ENCODE peak calls at places on chromosomes 5 and 9, in six cellular contexts. B is astrocyte of the spinal cord, U is OCI-LY7, K is colonic mucosa, W is right lobe of liver, I is psoas muscle. Y is an unnamed sample.

GRCh38 chr5:38607396-38607795 is 51.0 kb upstream of the LIFR start:
- DNase-seq in I (no peak), W (no peak), B (peak; percentile 94), K (no peak), U (no peak), Y (peak; percentile 93)

GRCh38 chr5:140113180-140113698 is 670 bp upstream of the PURA start:
- DNase-seq in B (no peak), K (peak; percentile 29), W (peak; percentile 40), I (peak; percentile 24), U (peak; percentile 33), Y (no peak)

GRCh38 chr9:83622814-83623633 is at the start of gene IDNK:
- DNase-seq in U (peak; percentile 77), I (peak; percentile 67), W (peak; percentile 78), B (peak; percentile 54), K (peak; percentile 85), Y (no peak)

GRCh38 chr9:114721491-114722362 is 39.7 kb upstream of the TEX48 start:
- DNase-seq in U (no peak), W (peak; percentile 68), K (peak; percentile 38), I (no peak), B (no peak), Y (no peak)

GRCh38 chr9:135450956-135451355 is 28.6 kb upstream of the PPP1R26 start:
- DNase-seq in I (no peak), B (no peak), W (no peak), K (no peak), U (no peak), Y (no peak)

GRCh38 chr5:4212071-4212739 is 616.6 kb downstream of the IRX1 start:
- DNase-seq in K (no peak), B (no peak), U (no peak), W (no peak), I (no peak), Y (no peak)

GRCh38 chr9:7129391-7129790 is 371.6 kb downstream of the KDM4C start:
- DNase-seq in K (no peak), B (no peak), U (no peak), I (no peak), W (no peak), Y (peak; percentile 51)

GRCh38 chr5:98638701-98639100 is 134.8 kb upstream of the RGMB start:
- DNase-seq in B (peak; percentile 56), U (no peak), W (no peak), I (no peak), K (no peak), Y (peak; percentile 50)

GRCh38 chr5:8081179-8081578 is 212.2 kb downstream of the MTRR start:
- DNase-seq in B (no peak), I (no peak), U (no peak), W (no peak), K (no peak), Y (no peak)

GRCh38 chr9:134689320-134690181 is 47.9 kb downstream of the COL5A1 start:
- DNase-seq in I (peak; percentile 75), B (peak; percentile 51), K (peak; percentile 61), W (peak; percentile 62), U (peak; percentile 17), Y (no peak)

GRCh38 chr9:91777437-91777836 is 172.6 kb downstream of the ROR2 start:
- DNase-seq in U (no peak), I (no peak), W (no peak), B (peak; percentile 51), K (peak; percentile 11), Y (no peak)

GRCh38 chr9:4665357-4665756 is 923 bp downstream of the SPATA6L start:
- DNase-seq in I (no peak), B (no peak), U (no peak), W (no peak), K (no peak), Y (no peak)

GRCh38 chr9:133335924-133336811 is at the start of gene SURF6:
- DNase-seq in K (peak; percentile 94), I (peak; percentile 95), W (peak; percentile 94), B (peak; percentile 90), U (peak; percentile 94), Y (no peak)

GRCh38 chr5:30142432-30142831 is 1051.1 kb upstream of the CDH6 start:
- DNase-seq in B (no peak), W (no peak), K (no peak), U (no peak), I (no peak), Y (no peak)

GRCh38 chr9:89342948-89343347 is 24.6 kb downstream of the SECISBP2 start:
- DNase-seq in U (no peak), B (no peak), K (no peak), W (no peak), I (no peak), Y (no peak)

GRCh38 chr5:150780180-150780692 is 1.7 kb downstream of the SMIM3 start:
- DNase-seq in U (no peak), W (no peak), K (peak; percentile 41), B (no peak), I (peak; percentile 46), Y (peak; percentile 54)

GRCh38 chr5:138138949-138139775 is at the start of gene NME5:
- DNase-seq in B (peak; percentile 71), W (peak; percentile 23), U (no peak), I (peak; percentile 53), K (peak; percentile 49), Y (peak; percentile 22)

GRCh38 chr5:176647870-176648466 is 684 bp downstream of the TSPAN17 start:
- DNase-seq in U (no peak), K (peak; percentile 84), B (peak; percentile 32), I (peak; percentile 59), W (peak; percentile 74), Y (no peak)

DNA sequence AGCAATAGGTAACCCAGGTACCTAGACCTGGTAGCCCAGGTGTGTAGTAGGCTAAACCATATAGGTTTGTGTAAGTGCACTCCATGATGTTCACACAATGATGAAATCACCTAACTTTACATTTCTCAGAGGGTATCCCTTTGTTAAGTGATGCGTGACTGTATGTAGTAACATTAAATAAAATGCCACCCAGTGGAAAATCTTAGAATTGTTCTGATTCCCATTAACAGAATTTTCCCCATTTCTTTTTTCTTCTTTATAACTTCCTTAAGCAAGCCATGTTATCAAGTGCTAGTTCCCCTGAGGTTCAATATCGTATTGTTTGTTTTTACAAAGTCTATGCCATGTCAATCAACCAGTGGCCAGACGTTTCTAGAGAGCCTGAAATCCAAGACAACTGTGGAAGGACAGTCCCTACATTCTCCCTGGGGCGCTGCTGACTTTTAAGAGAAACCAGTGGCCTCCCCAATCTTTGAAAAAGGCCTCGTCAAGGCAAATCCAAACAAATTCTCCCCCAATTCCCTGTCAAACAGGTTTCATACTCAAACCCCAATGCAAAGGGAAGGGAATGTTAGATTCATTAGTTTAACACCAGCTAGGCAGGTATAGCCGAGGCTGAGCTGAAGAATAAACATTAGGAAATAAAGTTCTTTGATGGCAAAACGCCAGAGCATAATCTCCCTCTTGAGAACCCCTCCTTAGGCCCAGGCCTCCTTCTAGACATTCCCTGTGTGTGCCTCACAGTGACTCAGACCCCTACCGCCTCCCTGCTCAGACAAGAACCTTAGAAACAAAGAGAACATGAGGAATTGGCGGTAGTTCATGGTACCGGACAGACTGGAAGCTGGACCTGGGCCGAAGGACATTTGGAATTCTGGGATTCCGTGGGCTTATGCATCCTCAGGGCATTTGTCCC is 198.7 kb downstream of the GNA14 start:
- DNase-seq in K (no peak), U (no peak), B (peak; percentile 90), W (no peak), I (no peak), Y (no peak)
- TF ChIP-seq CTCF in K (no peak), U (peak; percentile 31), B (no peak), W (no peak), I (no peak), Y (no peak)

GRCh38 chr5:52757527-52757926 is 30.2 kb upstream of the ITGA1 start:
- DNase-seq in I (no peak), B (no peak), W (no peak), U (no peak), K (no peak), Y (no peak)
- TF ChIP-seq CTCF in I (no peak), B (no peak), W (no peak), U (no peak), K (no peak), Y (no peak)

GRCh38 chr5:24110019-24110615 is 534.7 kb downstream of the CDH10 start:
- DNase-seq in I (no peak), K (no peak), B (peak; percentile 13), U (peak; percentile 1), W (no peak), Y (no peak)
- TF ChIP-seq CTCF in I (peak; percentile 22), K (no peak), B (peak; percentile 49), U (peak; percentile 68), W (peak; percentile 54), Y (peak; percentile 72)

DNA sequence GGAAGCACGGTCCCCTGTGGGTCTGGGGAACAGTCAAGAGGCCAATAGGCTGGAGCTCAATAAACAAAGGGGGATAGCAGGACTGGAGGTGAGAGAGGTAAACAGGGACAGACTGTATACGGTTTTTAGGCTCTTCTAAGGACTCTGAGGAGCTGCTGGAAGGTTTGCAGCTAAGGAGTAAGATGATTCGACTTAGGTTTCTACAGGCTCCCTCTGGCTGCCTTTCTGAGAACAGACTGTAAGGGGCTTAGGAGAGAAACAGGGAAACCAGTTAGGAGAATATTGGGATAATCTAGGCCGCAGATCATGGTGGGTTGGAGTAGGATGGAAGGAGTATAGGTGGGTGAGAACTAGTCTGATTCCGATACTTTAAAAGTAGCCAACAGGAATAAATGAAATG is 10.4 kb downstream of the CDK5RAP2 start:
- DNase-seq in K (no peak), I (no peak), B (no peak), W (no peak), U (no peak), Y (no peak)
- TF ChIP-seq CTCF in K (no peak), I (peak; percentile 15), B (peak; percentile 34), W (no peak), U (no peak), Y (no peak)